ENCODE peak calls at places on chromosomes 11 and 22, in eight cellular contexts. G is neuronal stem cell; K is IMR-90; P is cardiac muscle cell; A is right atrium auricular region; M is upper lobe of right lung; F is mucosa of descending colon; Z is effector memory CD4-positive, alpha-beta T cell. Q is an unnamed sample.

GRCh38 chr11:34928960-34929680 is 12.7 kb downstream of the PDHX start:
- DNase-seq in Z (no peak), M (no peak), F (no peak), A (no peak), K (no peak), G (no peak), P (no peak), Q (no peak)

GRCh38 chr22:38452373-38453064 is 2.5 kb downstream of the KCNJ4 start:
- DNase-seq in G (no peak), K (peak; percentile 26), A (peak; percentile 73), Z (no peak), F (no peak), M (no peak), P (peak; percentile 53), Q (no peak)

GRCh38 chr11:2837096-2837601 is 48.4 kb downstream of the CDKN1C start:
- DNase-seq in Z (no peak), M (peak; percentile 82), F (peak; percentile 74), A (peak; percentile 82), P (peak; percentile 97), G (peak; percentile 50), K (peak; percentile 11), Q (no peak)

GRCh38 chr11:78935408-78936101 is 360.9 kb upstream of the NARS2 start:
- DNase-seq in F (no peak), P (no peak), M (no peak), K (no peak), Z (no peak), G (no peak), A (no peak), Q (no peak)

GRCh38 chr11:83025267-83025704 is 46.4 kb downstream of the RAB30 start:
- DNase-seq in G (no peak), A (no peak), K (no peak), P (no peak), Z (no peak), F (no peak), M (no peak), Q (no peak)

GRCh38 chr11:4064278-4064955 is 30.2 kb upstream of the RRM1 start:
- DNase-seq in F (no peak), K (no peak), M (no peak), Z (no peak), G (no peak), A (no peak), P (no peak), Q (no peak)

GRCh38 chr11:117874253-117874909 is 2.1 kb downstream of the FXYD6 start:
- DNase-seq in Z (no peak), G (no peak), A (no peak), M (no peak), F (no peak), P (no peak), K (no peak), Q (no peak)

GRCh38 chr22:45608763-45609180 is 62.9 kb upstream of the ATXN10 start:
- DNase-seq in P (no peak), A (no peak), F (no peak), Z (peak; percentile 2), M (no peak), K (peak; percentile 86), G (no peak), Q (peak; percentile 30)

GRCh38 chr11:132838621-132839020 is 693.7 kb downstream of the OPCML start:
- DNase-seq in A (no peak), M (no peak), G (no peak), K (peak; percentile 45), P (no peak), Z (no peak), F (no peak), Q (no peak)

GRCh38 chr22:23400286-23400981 is 179.7 kb downstream of the IGLL1 start:
- DNase-seq in K (no peak), M (peak; percentile 51), F (no peak), Z (no peak), G (no peak), A (no peak), P (no peak), Q (no peak)

GRCh38 chr11:57901756-57902155 is 121.9 kb upstream of the OR9Q1 start:
- DNase-seq in P (no peak), Z (no peak), A (no peak), G (no peak), M (no peak), K (no peak), F (no peak), Q (no peak)

GRCh38 chr11:73163638-73164174 is 21.6 kb upstream of the FCHSD2 start:
- DNase-seq in G (no peak), A (no peak), F (peak; percentile 1), K (no peak), M (no peak), Z (no peak), P (no peak), Q (no peak)

GRCh38 chr11:60981515-60981914 is 10.0 kb downstream of the CD6 start:
- DNase-seq in A (no peak), M (no peak), K (no peak), G (no peak), F (no peak), P (no peak), Z (no peak), Q (no peak)

GRCh38 chr11:363948-364761 is 5.1 kb upstream of the B4GALNT4 start:
- DNase-seq in Z (peak; percentile 60), P (no peak), A (no peak), G (no peak), K (no peak), F (peak; percentile 89), M (peak; percentile 83), Q (peak; percentile 72)

GRCh38 chr11:67280791-67281551 is 8.1 kb upstream of the ANKRD13D start:
- DNase-seq in P (no peak), G (no peak), A (no peak), F (peak; percentile 27), M (peak; percentile 57), K (no peak), Z (no peak), Q (no peak)

GRCh38 chr11:1887451-1888346 is 4.0 kb downstream of the PRR33 start:
- DNase-seq in G (no peak), M (peak; percentile 53), F (no peak), P (no peak), Z (no peak), A (no peak), K (no peak), Q (no peak)

GRCh38 chr22:49730656-49731055 is 97.0 kb downstream of the BRD1 start:
- DNase-seq in M (no peak), P (no peak), G (no peak), Z (no peak), K (no peak), F (no peak), A (no peak), Q (no peak)
- H3K36me3 ChIP-seq in M (no peaks in the 10 kb centered on the region), P (no peaks in the 10 kb centered on the region), G (no peaks in the 10 kb centered on the region), Z (no peaks in the 10 kb centered on the region), K (no peaks in the 10 kb centered on the region), F (no peaks in the 10 kb centered on the region), A (no peaks in the 10 kb centered on the region), Q (no peaks in the 10 kb centered on the region)

GRCh38 chr11:121539000-121539399 is 86.2 kb upstream of the SORL1-AS1 start:
- DNase-seq in G (no peak), M (no peak), A (no peak), F (no peak), P (no peak), K (no peak), Z (no peak), Q (peak; percentile 13)
- H3K36me3 ChIP-seq in G (peaks cover 6% of the 10 kb centered on the region), M (no peaks in the 10 kb centered on the region), A (no peaks in the 10 kb centered on the region), F (no peaks in the 10 kb centered on the region), P (no peaks in the 10 kb centered on the region), K (no peaks in the 10 kb centered on the region), Z (peaks cover 46% of the 10 kb centered on the region), Q (peaks cover 63% of the 10 kb centered on the region)

DNA sequence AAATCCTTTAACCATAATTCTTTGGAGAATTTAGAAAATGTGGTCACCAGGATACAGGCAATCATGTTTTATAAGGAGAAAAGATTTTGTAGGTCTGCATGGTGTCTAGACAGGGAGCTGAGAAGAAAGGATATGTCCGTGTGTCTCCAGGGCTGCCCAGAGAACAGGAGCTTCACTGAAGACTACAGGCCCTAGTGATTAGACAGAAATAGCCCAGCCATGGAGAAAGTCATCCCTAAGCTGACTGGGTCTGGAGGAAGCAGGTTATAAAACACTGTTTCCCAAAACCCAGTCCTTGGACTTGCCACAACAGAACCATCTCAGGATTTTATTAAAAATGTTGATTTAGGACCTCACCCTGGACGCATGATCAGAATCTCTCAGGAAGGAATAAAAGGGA is 84.4 kb downstream of the GALNT18 start:
- DNase-seq in A (no peak), P (no peak), G (no peak), Z (no peak), M (no peak), F (no peak), K (no peak), Q (no peak)
- H3K36me3 ChIP-seq in A (no peaks in the 10 kb centered on the region), P (no peaks in the 10 kb centered on the region), G (no peaks in the 10 kb centered on the region), Z (no peaks in the 10 kb centered on the region), M (no peaks in the 10 kb centered on the region), F (no peaks in the 10 kb centered on the region), K (no peaks in the 10 kb centered on the region), Q (no peaks in the 10 kb centered on the region)

GRCh38 chr11:12226093-12226492 is 115.7 kb downstream of the MICAL2 start:
- DNase-seq in Z (no peak), M (no peak), A (no peak), G (no peak), F (no peak), K (no peak), P (no peak), Q (no peak)

GRCh38 chr11:12222099-12222751 is 111.8 kb downstream of the MICAL2 start:
- DNase-seq in P (no peak), K (no peak), A (no peak), M (peak; percentile 82), F (peak; percentile 72), Z (no peak), G (no peak), Q (no peak)

GRCh38 chr11:12223771-12224536 is 113.6 kb downstream of the MICAL2 start:
- DNase-seq in A (no peak), F (peak; percentile 53), Z (no peak), P (no peak), G (no peak), K (peak; percentile 27), M (no peak), Q (no peak)

GRCh38 chr11:12224537-12224893 is 114.1 kb downstream of the MICAL2 start:
- DNase-seq in G (no peak), M (peak; percentile 84), K (peak; percentile 94), F (peak; percentile 77), Z (peak; percentile 83), A (peak; percentile 82), P (no peak), Q (peak; percentile 91)

DNA sequence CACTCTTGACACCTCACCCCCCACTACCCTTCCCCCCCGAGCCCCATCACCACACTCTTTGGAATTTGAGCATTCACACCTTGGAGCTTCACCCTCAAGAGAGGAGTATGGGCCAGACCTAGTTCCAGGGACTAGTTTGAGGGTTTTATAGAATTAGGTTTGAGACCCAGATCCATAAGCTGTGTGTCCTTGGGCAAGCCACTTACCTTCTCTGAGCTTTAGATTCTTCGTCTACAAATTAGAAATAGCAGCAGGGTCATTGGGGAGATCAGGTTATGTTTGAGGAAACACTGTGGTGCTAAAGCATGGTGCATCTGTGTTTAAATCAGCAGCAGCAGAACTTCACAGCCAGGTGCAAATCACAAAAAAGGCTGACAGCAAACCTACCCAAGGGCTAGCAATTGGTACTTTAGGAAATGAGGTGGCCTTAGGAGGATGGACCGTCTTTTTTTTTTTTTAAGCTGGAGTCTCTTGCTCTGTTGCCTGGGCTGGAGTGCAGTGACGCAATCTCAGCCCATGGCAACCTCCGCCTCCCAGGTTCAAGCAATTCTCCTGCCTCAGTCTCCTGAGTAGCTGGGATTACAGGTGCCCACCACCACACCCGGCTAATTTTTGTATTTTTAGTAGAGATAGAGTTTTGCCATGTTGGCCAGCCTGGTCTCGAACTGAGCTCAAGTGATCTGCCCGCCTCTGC is 114.8 kb downstream of the MICAL2 start:
- DNase-seq in F (no peak), A (no peak), P (no peak), Z (no peak), G (no peak), M (no peak), K (no peak), Q (no peak)
- H3K36me3 ChIP-seq in F (peaks cover 4% of the 10 kb centered on the region), A (peaks cover 57% of the 10 kb centered on the region), P (peaks cover 75% of the 10 kb centered on the region), Z (peaks cover 20% of the 10 kb centered on the region), G (no peaks in the 10 kb centered on the region), M (peaks cover 49% of the 10 kb centered on the region), K (peaks cover 71% of the 10 kb centered on the region), Q (peaks cover 20% of the 10 kb centered on the region)